ENCODE peak calls at places on chromosomes 3 and 15, in seven cellular contexts. W, A, H, Z, C, D and Q are unnamed samples.

GRCh38 chr3:196572389-196572788 is 3.9 kb downstream of the FBXO45 start:
- DNase-seq in W (no peak), A (no peak), H (no peak), Z (no peak), C (no peak), D (no peak), Q (no peak)

GRCh38 chr3:125634346-125634964 is 39.2 kb upstream of the OSBPL11 start:
- DNase-seq in W (no peak), A (no peak), H (peak), Z (no peak), C (no peak), D (no peak), Q (no peak)

GRCh38 chr3:171980578-171981270 is 58.7 kb upstream of the FNDC3B start:
- DNase-seq in W (no peak), A (no peak), H (no peak), Z (peak), C (no peak), D (peak), Q (no peak)

GRCh38 chr3:42492508-42493080 is 9.8 kb upstream of the VIPR1 start:
- DNase-seq in W (peak), A (no peak), H (peak), Z (no peak), C (peak), D (no peak), Q (no peak)

GRCh38 chr3:23981955-23982354 is 36.9 kb downstream of the NR1D2 start:
- DNase-seq in W (no peak), A (no peak), H (peak), Z (no peak), C (no peak), D (no peak), Q (no peak)

GRCh38 chr3:155202626-155203025 is 90.9 kb downstream of the STRIT1 start:
- DNase-seq in W (no peak), A (no peak), H (no peak), Z (peak), C (no peak), D (no peak), Q (no peak)

GRCh38 chr3:143207338-143207961 is 87.9 kb downstream of the CHST2 start:
- DNase-seq in W (no peak), A (no peak), H (no peak), Z (peak), C (peak), D (no peak), Q (peak)

GRCh38 chr3:180180795-180181194 is 144.1 kb upstream of the PEX5L start:
- DNase-seq in W (no peak), A (no peak), H (no peak), Z (peak), C (no peak), D (no peak), Q (no peak)

GRCh38 chr3:11807651-11808050 is 39.0 kb downstream of the TAMM41 start:
- DNase-seq in W (no peak), A (no peak), H (no peak), Z (no peak), C (no peak), D (no peak), Q (no peak)

GRCh38 chr3:183823963-183824362 is 1.4 kb downstream of the MAP6D1 start:
- DNase-seq in W (no peak), A (no peak), H (no peak), Z (no peak), C (no peak), D (peak), Q (no peak)

GRCh38 chr15:90300988-90301715 is 35.7 kb downstream of the NGRN start:
- DNase-seq in W (peak), A (peak), H (peak), Z (peak), C (peak), D (peak), Q (peak)

GRCh38 chr3:83023050-83023449 is 1261.6 kb upstream of the GBE1 start:
- DNase-seq in W (no peak), A (no peak), H (no peak), Z (no peak), C (no peak), D (no peak), Q (no peak)

GRCh38 chr3:49769516-49769915 is 16.8 kb downstream of the IP6K1 start:
- DNase-seq in W (no peak), A (no peak), H (no peak), Z (no peak), C (no peak), D (no peak), Q (no peak)

GRCh38 chr3:99128740-99129505 is 227.4 kb upstream of the DCBLD2 start:
- DNase-seq in W (no peak), A (no peak), H (no peak), Z (peak), C (no peak), D (no peak), Q (peak)

GRCh38 chr15:91265431-91265940 is 165.4 kb downstream of the SV2B start:
- DNase-seq in W (no peak), A (no peak), H (no peak), Z (no peak), C (no peak), D (peak), Q (no peak)

GRCh38 chr3:65398953-65399352 is 639.8 kb downstream of the MAGI1 start:
- DNase-seq in W (no peak), A (no peak), H (no peak), Z (peak), C (no peak), D (no peak), Q (peak)

GRCh38 chr3:177371903-177372302 is 174.6 kb upstream of the TBL1XR1 start:
- DNase-seq in W (no peak), A (no peak), H (no peak), Z (no peak), C (no peak), D (no peak), Q (no peak)